ENCODE peak calls at places on chromosomes 13 and 19, in nine cellular contexts. One of them, this sample, is unnamed.

GRCh38 chr13:44870456-44870929 is 118.8 kb downstream of the NUFIP1 start:
- DNase-seq in GM23248: no peak
- DNase-seq in kidney: peak; percentile 90
- DNase-seq in right lobe of liver: no peak
- DNase-seq in stomach: peak; percentile 95
- DNase-seq in thyroid gland: peak; percentile 89
- DNase-seq in left lung: no peak
- DNase-seq in CD4-positive, CD25-positive, alpha-beta regulatory T cell: no peak
- DNase-seq in H1: no peak
- DNase-seq in this sample: no peak

GRCh38 chr19:41226053-41226873 is 7.2 kb downstream of the AXL start:
- DNase-seq in left lung: peak; percentile 59
- DNase-seq in right lobe of liver: peak; percentile 66
- DNase-seq in GM23248: peak; percentile 96
- DNase-seq in H1: peak; percentile 79
- DNase-seq in CD4-positive, CD25-positive, alpha-beta regulatory T cell: no peak
- DNase-seq in thyroid gland: peak; percentile 61
- DNase-seq in stomach: peak; percentile 62
- DNase-seq in kidney: peak; percentile 86
- DNase-seq in this sample: no peak

GRCh38 chr13:35388979-35389378 is 87.5 kb downstream of the MAB21L1 start:
- DNase-seq in right lobe of liver: no peak
- DNase-seq in stomach: no peak
- DNase-seq in H1: no peak
- DNase-seq in GM23248: peak; percentile 4
- DNase-seq in left lung: no peak
- DNase-seq in kidney: no peak
- DNase-seq in thyroid gland: no peak
- DNase-seq in CD4-positive, CD25-positive, alpha-beta regulatory T cell: no peak
- DNase-seq in this sample: no peak

GRCh38 chr19:54485846-54486245 is 12.8 kb upstream of the CDC42EP5 start:
- DNase-seq in thyroid gland: no peak
- DNase-seq in GM23248: peak; percentile 12
- DNase-seq in CD4-positive, CD25-positive, alpha-beta regulatory T cell: no peak
- DNase-seq in left lung: no peak
- DNase-seq in kidney: no peak
- DNase-seq in right lobe of liver: no peak
- DNase-seq in H1: no peak
- DNase-seq in stomach: no peak
- DNase-seq in this sample: no peak

GRCh38 chr13:28680541-28680940 is 21.6 kb downstream of the POMP start:
- DNase-seq in kidney: no peak
- DNase-seq in thyroid gland: no peak
- DNase-seq in stomach: no peak
- DNase-seq in GM23248: no peak
- DNase-seq in right lobe of liver: no peak
- DNase-seq in left lung: no peak
- DNase-seq in H1: no peak
- DNase-seq in CD4-positive, CD25-positive, alpha-beta regulatory T cell: no peak
- DNase-seq in this sample: no peak

GRCh38 chr19:8204961-8205360 is 4.2 kb upstream of the CERS4 start:
- DNase-seq in stomach: peak; percentile 87
- DNase-seq in right lobe of liver: no peak
- DNase-seq in kidney: no peak
- DNase-seq in CD4-positive, CD25-positive, alpha-beta regulatory T cell: no peak
- DNase-seq in left lung: peak; percentile 42
- DNase-seq in H1: no peak
- DNase-seq in thyroid gland: peak; percentile 93
- DNase-seq in GM23248: no peak
- DNase-seq in this sample: no peak

GRCh38 chr19:7304200-7304599 is 10.0 kb upstream of the INSR start:
- DNase-seq in stomach: no peak
- DNase-seq in CD4-positive, CD25-positive, alpha-beta regulatory T cell: no peak
- DNase-seq in GM23248: peak; percentile 16
- DNase-seq in kidney: no peak
- DNase-seq in left lung: no peak
- DNase-seq in thyroid gland: no peak
- DNase-seq in right lobe of liver: no peak
- DNase-seq in H1: no peak
- DNase-seq in this sample: no peak

GRCh38 chr13:48043789-48044503 is 6.4 kb downstream of the NUDT15 start:
- DNase-seq in right lobe of liver: no peak
- DNase-seq in kidney: no peak
- DNase-seq in thyroid gland: no peak
- DNase-seq in left lung: no peak
- DNase-seq in H1: no peak
- DNase-seq in CD4-positive, CD25-positive, alpha-beta regulatory T cell: no peak
- DNase-seq in stomach: no peak
- DNase-seq in GM23248: peak; percentile 77
- DNase-seq in this sample: no peak

GRCh38 chr19:50510700-50511068 is 307 bp downstream of the JOSD2 start:
- DNase-seq in H1: peak; percentile 61
- DNase-seq in GM23248: no peak
- DNase-seq in left lung: no peak
- DNase-seq in CD4-positive, CD25-positive, alpha-beta regulatory T cell: no peak
- DNase-seq in right lobe of liver: no peak
- DNase-seq in stomach: no peak
- DNase-seq in kidney: no peak
- DNase-seq in thyroid gland: no peak
- DNase-seq in this sample: no peak

GRCh38 chr19:45492137-45492626 is 4.7 kb downstream of the RTN2 start:
- DNase-seq in stomach: no peak
- DNase-seq in thyroid gland: no peak
- DNase-seq in CD4-positive, CD25-positive, alpha-beta regulatory T cell: no peak
- DNase-seq in kidney: no peak
- DNase-seq in GM23248: no peak
- DNase-seq in left lung: no peak
- DNase-seq in right lobe of liver: no peak
- DNase-seq in H1: no peak
- DNase-seq in this sample: no peak
- H3K4me3 ChIP-seq in stomach: peak overlapping the region; percentile 45
- H3K4me3 ChIP-seq in thyroid gland: no peak overlapping the region
- H3K4me3 ChIP-seq in CD4-positive, CD25-positive, alpha-beta regulatory T cell: no peak overlapping the region
- H3K4me3 ChIP-seq in kidney: peak overlapping the region; percentile 64
- H3K4me3 ChIP-seq in GM23248: peak overlapping the region; percentile 77
- H3K4me3 ChIP-seq in left lung: no peak overlapping the region
- H3K4me3 ChIP-seq in right lobe of liver: no peak overlapping the region
- H3K4me3 ChIP-seq in H1: peak overlapping the region; percentile 24
- H3K4me3 ChIP-seq in this sample: peak overlapping the region; percentile 43

GRCh38 chr19:14526423-14526822 is 3.0 kb upstream of the TECR start:
- DNase-seq in thyroid gland: no peak
- DNase-seq in stomach: no peak
- DNase-seq in H1: no peak
- DNase-seq in left lung: no peak
- DNase-seq in right lobe of liver: no peak
- DNase-seq in CD4-positive, CD25-positive, alpha-beta regulatory T cell: no peak
- DNase-seq in kidney: no peak
- DNase-seq in GM23248: no peak
- DNase-seq in this sample: no peak

GRCh38 chr19:14530505-14530904 is 1.1 kb downstream of the TECR start:
- DNase-seq in left lung: no peak
- DNase-seq in stomach: no peak
- DNase-seq in right lobe of liver: no peak
- DNase-seq in H1: no peak
- DNase-seq in kidney: no peak
- DNase-seq in CD4-positive, CD25-positive, alpha-beta regulatory T cell: no peak
- DNase-seq in thyroid gland: no peak
- DNase-seq in GM23248: no peak
- DNase-seq in this sample: no peak

GRCh38 chr19:14529254-14530004 is at the start of gene TECR:
- DNase-seq in right lobe of liver: peak; percentile 100
- DNase-seq in CD4-positive, CD25-positive, alpha-beta regulatory T cell: peak; percentile 100
- DNase-seq in stomach: peak; percentile 100
- DNase-seq in thyroid gland: peak; percentile 100
- DNase-seq in H1: peak; percentile 100
- DNase-seq in GM23248: peak; percentile 100
- DNase-seq in left lung: peak; percentile 100
- DNase-seq in kidney: peak; percentile 100
- DNase-seq in this sample: peak; percentile 99

GRCh38 chr19:14530005-14530348 is 583 bp downstream of the TECR start:
- DNase-seq in H1: no peak
- DNase-seq in CD4-positive, CD25-positive, alpha-beta regulatory T cell: no peak
- DNase-seq in left lung: no peak
- DNase-seq in GM23248: no peak
- DNase-seq in kidney: peak; percentile 90
- DNase-seq in right lobe of liver: no peak
- DNase-seq in thyroid gland: no peak
- DNase-seq in stomach: no peak
- DNase-seq in this sample: no peak

DNA sequence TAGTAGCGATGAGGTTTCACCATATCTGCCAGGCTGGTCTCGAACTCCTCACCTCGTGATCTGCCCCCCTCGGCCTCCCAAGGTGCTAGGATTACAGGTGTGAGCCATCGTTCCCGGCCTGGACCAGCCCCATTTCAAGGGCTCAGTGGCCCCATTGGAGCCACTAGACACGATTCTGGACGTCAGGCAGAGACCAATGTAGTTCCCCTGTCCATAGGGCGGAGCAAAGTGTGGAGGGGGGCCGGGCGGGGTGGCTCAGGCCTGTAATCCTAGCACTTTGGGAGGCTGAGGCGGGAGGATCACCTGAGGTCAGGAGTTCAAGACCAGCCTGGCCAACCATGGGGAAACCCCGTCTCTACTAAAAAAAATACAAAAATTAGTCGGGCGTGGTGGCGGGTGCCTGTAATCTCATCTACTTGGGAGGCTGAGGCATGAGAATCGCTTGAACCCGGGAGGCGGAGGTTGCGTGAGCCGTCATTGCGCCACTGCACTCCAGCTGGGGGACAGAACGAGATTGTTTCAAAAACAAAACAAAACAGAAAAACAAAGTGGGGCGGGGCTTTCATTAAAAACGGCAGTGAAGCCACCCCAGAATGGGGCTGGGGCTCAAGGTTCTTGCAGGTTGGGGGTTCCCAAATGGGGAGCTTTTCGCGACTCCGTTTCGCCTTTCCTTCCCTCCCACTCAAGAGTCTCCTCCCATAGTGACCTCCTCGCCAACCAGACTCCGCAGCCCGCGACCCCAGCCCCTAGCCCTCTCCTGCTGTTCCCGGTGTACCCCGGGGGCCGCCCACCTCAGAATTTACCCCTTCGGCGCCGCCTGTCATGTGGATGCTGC is 758 bp upstream of the TECR start:
- DNase-seq in kidney: no peak
- DNase-seq in stomach: no peak
- DNase-seq in right lobe of liver: peak; percentile 57
- DNase-seq in thyroid gland: no peak
- DNase-seq in H1: no peak
- DNase-seq in left lung: peak; percentile 40
- DNase-seq in CD4-positive, CD25-positive, alpha-beta regulatory T cell: no peak
- DNase-seq in GM23248: no peak
- DNase-seq in this sample: no peak
- H3K4me1 ChIP-seq in kidney: peaks cover 9% of the 10 kb centered on the region
- H3K4me1 ChIP-seq in stomach: peaks cover 25% of the 10 kb centered on the region
- H3K4me1 ChIP-seq in right lobe of liver: no peaks in the 10 kb centered on the region
- H3K4me1 ChIP-seq in thyroid gland: peaks cover 6% of the 10 kb centered on the region
- H3K4me1 ChIP-seq in H1: no peaks in the 10 kb centered on the region
- H3K4me1 ChIP-seq in left lung: peaks cover 4% of the 10 kb centered on the region
- H3K4me1 ChIP-seq in CD4-positive, CD25-positive, alpha-beta regulatory T cell: peaks cover 52% of the 10 kb centered on the region
- H3K4me1 ChIP-seq in GM23248: peaks cover 18% of the 10 kb centered on the region
- H3K4me1 ChIP-seq in this sample: no peaks in the 10 kb centered on the region

DNA sequence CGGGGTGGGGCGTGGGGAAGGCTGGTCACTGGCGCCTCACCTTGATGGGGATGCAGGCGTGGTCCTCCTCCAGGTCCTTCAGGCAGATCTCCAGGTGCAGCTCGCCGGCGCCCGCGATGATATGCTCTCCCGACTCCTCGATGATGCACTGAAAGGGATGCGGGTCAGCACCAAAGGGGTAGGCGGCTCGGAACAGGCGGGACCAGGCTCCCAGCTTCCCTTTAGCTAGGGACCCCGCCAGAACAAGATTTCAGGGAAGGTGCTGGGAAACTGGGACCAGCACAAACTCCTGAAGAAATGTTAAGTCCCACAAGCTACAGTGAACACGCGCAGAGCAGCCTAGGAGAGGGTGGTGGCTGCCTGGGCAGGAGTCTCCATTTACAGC is 6.0 kb downstream of the EEF2 start:
- DNase-seq in CD4-positive, CD25-positive, alpha-beta regulatory T cell: no peak
- DNase-seq in GM23248: peak; percentile 27
- DNase-seq in H1: peak; percentile 49
- DNase-seq in kidney: no peak
- DNase-seq in thyroid gland: no peak
- DNase-seq in right lobe of liver: no peak
- DNase-seq in stomach: no peak
- DNase-seq in left lung: no peak
- DNase-seq in this sample: no peak
- H3K4me3 ChIP-seq in CD4-positive, CD25-positive, alpha-beta regulatory T cell: no peak overlapping the region
- H3K4me3 ChIP-seq in GM23248: no peak overlapping the region
- H3K4me3 ChIP-seq in H1: no peak overlapping the region
- H3K4me3 ChIP-seq in kidney: no peak overlapping the region
- H3K4me3 ChIP-seq in thyroid gland: no peak overlapping the region
- H3K4me3 ChIP-seq in right lobe of liver: no peak overlapping the region
- H3K4me3 ChIP-seq in stomach: no peak overlapping the region
- H3K4me3 ChIP-seq in left lung: no peak overlapping the region
- H3K4me3 ChIP-seq in this sample: no peak overlapping the region

GRCh38 chr13:51477149-51477548 is 24.3 kb upstream of the INTS6 start:
- DNase-seq in right lobe of liver: no peak
- DNase-seq in GM23248: no peak
- DNase-seq in kidney: no peak
- DNase-seq in thyroid gland: no peak
- DNase-seq in stomach: no peak
- DNase-seq in H1: no peak
- DNase-seq in left lung: no peak
- DNase-seq in CD4-positive, CD25-positive, alpha-beta regulatory T cell: no peak
- DNase-seq in this sample: no peak
- H3K4me1 ChIP-seq in right lobe of liver: peaks cover 17% of the 10 kb centered on the region
- H3K4me1 ChIP-seq in GM23248: peaks cover 23% of the 10 kb centered on the region
- H3K4me1 ChIP-seq in kidney: no peaks in the 10 kb centered on the region
- H3K4me1 ChIP-seq in thyroid gland: no peaks in the 10 kb centered on the region
- H3K4me1 ChIP-seq in stomach: no peaks in the 10 kb centered on the region
- H3K4me1 ChIP-seq in H1: no peaks in the 10 kb centered on the region
- H3K4me1 ChIP-seq in left lung: no peaks in the 10 kb centered on the region
- H3K4me1 ChIP-seq in CD4-positive, CD25-positive, alpha-beta regulatory T cell: no peaks in the 10 kb centered on the region
- H3K4me1 ChIP-seq in this sample: no peaks in the 10 kb centered on the region

GRCh38 chr19:5625641-5626040 is 2.8 kb downstream of the SAFB start:
- DNase-seq in H1: no peak
- DNase-seq in stomach: no peak
- DNase-seq in CD4-positive, CD25-positive, alpha-beta regulatory T cell: no peak
- DNase-seq in thyroid gland: no peak
- DNase-seq in left lung: no peak
- DNase-seq in GM23248: no peak
- DNase-seq in kidney: no peak
- DNase-seq in right lobe of liver: no peak
- DNase-seq in this sample: no peak
- H3K4me3 ChIP-seq in H1: no peak overlapping the region
- H3K4me3 ChIP-seq in stomach: peak overlapping the region; percentile 100
- H3K4me3 ChIP-seq in CD4-positive, CD25-positive, alpha-beta regulatory T cell: peak overlapping the region; percentile 94
- H3K4me3 ChIP-seq in thyroid gland: no peak overlapping the region
- H3K4me3 ChIP-seq in left lung: no peak overlapping the region
- H3K4me3 ChIP-seq in GM23248: peak overlapping the region; percentile 87
- H3K4me3 ChIP-seq in kidney: peak overlapping the region; percentile 98
- H3K4me3 ChIP-seq in right lobe of liver: no peak overlapping the region
- H3K4me3 ChIP-seq in this sample: no peak overlapping the region

This sample was measured in iPS DF 6.9.